ENCODE peak calls at places on chromosomes 12 and 14, in six cellular contexts. X, M, B, U, L and P are unnamed samples.

GRCh38 chr12:95624544-95624943 is 73.3 kb upstream of the USP44 start:
- DNase-seq in X (peak; percentile 31), M (peak; percentile 71), B (no peak), U (no peak), L (no peak), P (no peak)

GRCh38 chr14:69828372-69828771 is 31.3 kb upstream of the SLC10A1 start:
- DNase-seq in X (no peak), M (no peak), B (no peak), U (no peak), L (no peak), P (no peak)

GRCh38 chr14:55433880-55434804 is 6.3 kb downstream of the TBPL2 start:
- DNase-seq in X (no peak), M (no peak), B (no peak), U (no peak), L (no peak), P (no peak)

GRCh38 chr12:2679816-2680675 is 114.7 kb upstream of the FKBP4 start:
- DNase-seq in X (no peak), M (no peak), B (no peak), U (peak; percentile 28), L (no peak), P (no peak)

GRCh38 chr12:81417056-81417455 is 339.2 kb downstream of the ACSS3 start:
- DNase-seq in X (no peak), M (no peak), B (no peak), U (no peak), L (no peak), P (no peak)

GRCh38 chr14:96146131-96146771 is 58.4 kb upstream of the BDKRB2 start:
- DNase-seq in X (peak; percentile 70), M (no peak), B (no peak), U (no peak), L (peak; percentile 37), P (peak; percentile 48)

GRCh38 chr14:34094384-34094783 is 143.5 kb upstream of the EGLN3 start:
- DNase-seq in X (no peak), M (no peak), B (no peak), U (no peak), L (no peak), P (no peak)

GRCh38 chr12:104649913-104650312 is 193.2 kb downstream of the CHST11 start:
- DNase-seq in X (no peak), M (no peak), B (no peak), U (no peak), L (no peak), P (no peak)

GRCh38 chr12:70217416-70217815 is 25.8 kb upstream of the CNOT2 start:
- DNase-seq in X (no peak), M (no peak), B (no peak), U (no peak), L (no peak), P (no peak)

GRCh38 chr14:39395555-39396254 is 36.5 kb downstream of the FBXO33 start:
- DNase-seq in X (peak; percentile 39), M (no peak), B (no peak), U (no peak), L (no peak), P (no peak)

GRCh38 chr12:128790653-128791373 is 32.9 kb downstream of the SLC15A4 start:
- DNase-seq in X (no peak), M (no peak), B (no peak), U (no peak), L (no peak), P (no peak)

GRCh38 chr12:132251741-132252490 is 77.5 kb downstream of the GALNT9 start:
- DNase-seq in X (no peak), M (no peak), B (no peak), U (no peak), L (no peak), P (no peak)

GRCh38 chr12:72057330-72057911 is 118.8 kb downstream of the TPH2 start:
- DNase-seq in X (no peak), M (no peak), B (no peak), U (no peak), L (no peak), P (no peak)

GRCh38 chr12:79448816-79449215 is 241.9 kb downstream of the PAWR start:
- DNase-seq in X (no peak), M (no peak), B (no peak), U (peak; percentile 39), L (no peak), P (no peak)

DNA sequence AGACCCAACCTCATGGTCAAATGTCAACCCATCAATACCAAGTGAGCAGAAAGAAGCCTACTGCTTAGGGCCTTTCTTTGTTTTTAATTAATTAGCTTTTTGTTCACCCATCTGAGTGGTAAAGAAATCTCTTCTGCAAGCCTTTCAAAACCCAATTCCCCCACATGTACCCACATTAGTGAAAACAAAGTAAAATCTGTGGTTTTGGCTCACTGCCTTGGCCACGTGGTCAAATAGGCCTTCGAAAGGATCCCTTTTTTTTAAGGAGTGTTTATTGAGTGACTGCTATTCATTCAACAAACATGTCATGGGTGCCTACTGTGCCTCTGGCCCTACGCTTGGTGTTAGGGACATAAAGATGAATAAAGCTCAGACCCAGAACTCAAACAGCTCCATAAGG is 160.1 kb downstream of the NUAK1 start:
- DNase-seq in X (no peak), M (no peak), B (no peak), U (no peak), L (no peak), P (peak; percentile 43)
- H2AK5ac ChIP-seq in X (peak overlapping the region; percentile 54), M (no peak overlapping the region), B (no peak overlapping the region), U (no peak overlapping the region), L (no peak overlapping the region), P (no peak overlapping the region)

GRCh38 chr14:86124328-86124727 is 594.4 kb downstream of the FLRT2 start:
- DNase-seq in X (no peak), M (no peak), B (no peak), U (no peak), L (no peak), P (no peak)
- H3K4ac ChIP-seq in X (no peak overlapping the region), M (no peak overlapping the region), B (no peak overlapping the region), U (no peak overlapping the region), L (no peak overlapping the region), P (no peak overlapping the region)

GRCh38 chr12:111196532-111196931 is 172.4 kb downstream of the PHETA1 start:
- DNase-seq in X (no peak), M (no peak), B (no peak), U (no peak), L (no peak), P (no peak)

GRCh38 chr12:111194703-111195051 is 174.2 kb downstream of the PHETA1 start:
- DNase-seq in X (no peak), M (no peak), B (no peak), U (no peak), L (no peak), P (no peak)

GRCh38 chr12:111193977-111194702 is 174.8 kb downstream of the PHETA1 start:
- DNase-seq in X (no peak), M (no peak), B (no peak), U (no peak), L (no peak), P (no peak)

GRCh38 chr12:111193511-111193910 is 175.4 kb downstream of the PHETA1 start:
- DNase-seq in X (no peak), M (no peak), B (no peak), U (no peak), L (no peak), P (no peak)

DNA sequence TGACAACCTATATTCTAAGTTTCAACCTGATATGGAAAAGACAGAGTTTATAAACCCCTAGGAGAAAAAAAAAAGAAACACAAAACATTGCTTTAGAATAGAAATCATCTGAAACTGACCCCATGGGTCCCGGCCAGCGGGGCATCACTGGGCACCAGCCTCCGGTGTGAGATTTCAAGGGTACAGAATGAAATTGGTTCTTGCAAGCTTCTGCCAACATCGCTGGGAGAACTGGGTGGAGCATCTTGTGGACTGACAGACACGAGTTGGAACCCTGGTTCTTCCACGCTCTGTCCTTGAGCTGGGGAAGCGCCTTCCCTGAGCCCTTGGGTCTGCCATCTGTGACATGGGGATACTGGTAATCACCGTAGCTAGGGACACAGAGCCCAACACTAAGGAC is 173.6 kb downstream of the PHETA1 start:
- DNase-seq in X (no peak), M (no peak), B (no peak), U (no peak), L (no peak), P (no peak)
- H2BK15ac ChIP-seq in X (no peak overlapping the region), M (no peak overlapping the region), B (no peak overlapping the region), U (no peak overlapping the region), L (no peak overlapping the region), P (no peak overlapping the region)

DNA sequence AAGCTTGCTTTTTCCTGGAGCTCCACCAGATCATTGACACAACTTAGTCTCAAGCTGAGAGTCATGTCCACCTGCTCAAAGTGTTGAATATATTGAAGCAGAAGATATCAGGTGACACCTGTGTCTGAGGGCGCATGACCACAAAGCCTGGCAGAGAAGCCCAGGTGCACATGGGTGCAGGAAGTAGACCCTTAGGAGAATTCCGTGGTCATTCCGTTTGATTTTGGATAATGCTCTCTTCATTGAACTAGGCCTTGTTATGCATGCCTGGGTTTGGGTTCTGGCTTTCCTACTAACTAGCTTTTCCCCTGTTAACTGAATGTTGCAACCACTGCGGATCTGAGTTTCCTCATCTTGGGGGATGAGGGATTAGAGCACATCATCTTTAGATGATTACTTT is 7.1 kb downstream of the ARHGDIB start:
- DNase-seq in X (no peak), M (no peak), B (no peak), U (no peak), L (no peak), P (no peak)
- H2AK5ac ChIP-seq in X (no peak overlapping the region), M (no peak overlapping the region), B (no peak overlapping the region), U (no peak overlapping the region), L (no peak overlapping the region), P (no peak overlapping the region)

DNA sequence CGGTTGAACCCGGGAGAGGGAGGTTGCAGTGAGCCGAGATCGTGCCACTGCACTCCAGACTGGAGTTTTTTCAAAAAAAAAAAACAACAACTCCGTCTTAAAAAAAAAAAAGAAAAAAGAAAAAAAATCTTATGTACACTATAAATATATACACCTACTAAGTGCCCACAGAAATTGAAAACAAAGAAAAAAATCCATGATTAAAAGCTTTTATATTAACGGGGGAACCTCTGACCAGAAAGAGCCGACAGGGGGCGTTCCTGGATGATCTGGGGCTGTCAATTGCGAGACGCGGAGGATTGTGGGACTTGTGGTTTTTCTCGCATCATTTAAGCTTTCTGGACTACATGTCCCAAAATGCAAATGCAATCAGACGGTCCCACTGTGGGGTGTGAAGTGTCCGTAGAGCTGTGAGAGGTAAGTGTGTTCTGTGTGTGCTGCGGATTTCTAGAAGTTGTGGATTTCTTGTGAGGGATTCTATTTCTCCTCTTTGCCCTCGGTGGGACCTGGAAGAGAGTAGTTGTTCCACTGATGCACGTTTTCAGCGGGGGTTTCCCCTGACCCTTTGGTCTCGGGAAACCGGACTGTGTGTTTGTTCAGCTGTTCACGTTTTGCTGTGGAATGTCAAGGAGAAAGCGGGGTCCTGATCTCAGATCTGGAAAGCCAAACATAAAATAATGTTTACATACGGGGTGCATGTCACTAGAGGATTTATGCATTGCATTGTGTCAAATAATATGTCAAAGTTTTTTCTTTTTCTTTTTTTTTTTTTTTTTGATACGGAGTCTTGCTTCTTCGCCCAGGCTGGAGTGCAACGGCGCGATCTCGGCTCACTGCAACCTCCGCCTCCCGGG is at the start of gene SIRT4:
- DNase-seq in X (peak; percentile 94), M (peak; percentile 90), B (no peak), U (peak; percentile 90), L (peak; percentile 96), P (peak; percentile 96)
- H3K4ac ChIP-seq in X (peak within 1 kb of the TSS; percentile 92), M (no peak within 1 kb of the TSS), B (no peak within 1 kb of the TSS), U (no peak within 1 kb of the TSS), L (no peak within 1 kb of the TSS), P (no peak within 1 kb of the TSS)

GRCh38 chr12:96881608-96882007 is 25.4 kb upstream of the NEDD1 start:
- DNase-seq in X (no peak), M (no peak), B (no peak), U (no peak), L (no peak), P (no peak)
- H2BK15ac ChIP-seq in X (no peak overlapping the region), M (no peak overlapping the region), B (no peak overlapping the region), U (no peak overlapping the region), L (no peak overlapping the region), P (no peak overlapping the region)